ENCODE peak calls at places on chromosome 4, in nine cellular contexts. R is body of pancreas, H is BJ, S is neural progenitor cell, N is kidney epithelial cell, V is heart right ventricle, B is K562, C is psoas muscle, K is tibial artery. U is an unnamed sample. For H3K36me3, the result is how much of the 10 kb centered on the place peaks cover.

GRCh38 chr4:150006197-150006596 is 72.0 kb upstream of the DCLK2 start:
- DNase-seq in V (no peak), R (no peak), N (no peak), S (no peak), H (no peak), K (no peak), C (no peak), B (no peak), U (no peak)

GRCh38 chr4:174423257-174423944 is 98.9 kb downstream of the HPGD start:
- DNase-seq in N (peak), C (no peak), B (peak), K (no peak), V (peak), H (no peak), R (peak), S (no peak), U (peak)

GRCh38 chr4:602559-602942 is 22.8 kb upstream of the PDE6B start:
- DNase-seq in H (no peak), N (no peak), B (peak), K (no peak), S (peak), V (no peak), C (no peak), R (peak), U (no peak)

GRCh38 chr4:86840858-86841257 is 8.3 kb downstream of the SLC10A6 start:
- DNase-seq in S (no peak), V (no peak), N (no peak), R (no peak), K (no peak), B (no peak), H (no peak), C (no peak), U (no peak)

GRCh38 chr4:95547708-95548471 is 883 bp downstream of the UNC5C start:
- DNase-seq in H (no peak), V (peak), C (peak), B (no peak), R (no peak), K (peak), S (peak), N (no peak), U (no peak)

GRCh38 chr4:41257901-41258300 is 1.2 kb downstream of the UCHL1 start:
- DNase-seq in C (no peak), V (no peak), H (no peak), S (peak), N (no peak), B (no peak), R (no peak), K (no peak), U (no peak)

GRCh38 chr4:101192244-101192643 is 155.1 kb downstream of the PPP3CA start:
- DNase-seq in N (no peak), R (no peak), C (no peak), V (no peak), B (no peak), H (no peak), K (no peak), S (no peak), U (no peak)

GRCh38 chr4:39446842-39447573 is 11.7 kb downstream of the RPL9 start:
- DNase-seq in H (no peak), N (no peak), C (peak), K (peak), V (peak), S (peak), B (no peak), R (peak), U (peak)

GRCh38 chr4:25551608-25552007 is 104.0 kb upstream of the SLC34A2 start:
- DNase-seq in K (no peak), V (no peak), S (no peak), H (no peak), C (no peak), B (no peak), N (no peak), R (no peak), U (no peak)

GRCh38 chr4:12651876-12652275 is 832.3 kb downstream of the RAB28 start:
- DNase-seq in S (no peak), B (no peak), C (no peak), H (no peak), R (no peak), K (no peak), V (no peak), N (no peak), U (no peak)

GRCh38 chr4:186726440-186727148 is 2.9 kb upstream of the FAT1 start:
- DNase-seq in V (peak), R (peak), N (no peak), H (no peak), K (peak), S (peak), C (peak), B (peak), U (peak)

GRCh38 chr4:83250666-83251065 is 33.9 kb downstream of the COQ2 start:
- DNase-seq in V (no peak), B (no peak), S (peak), C (no peak), N (no peak), R (no peak), K (no peak), H (no peak), U (no peak)

GRCh38 chr4:48467891-48468290 is 15.3 kb upstream of the SLC10A4 start:
- DNase-seq in S (no peak), H (no peak), V (no peak), C (no peak), K (no peak), N (no peak), B (no peak), R (no peak), U (no peak)

GRCh38 chr4:11615601-11616000 is 186.9 kb upstream of the HS3ST1 start:
- DNase-seq in H (no peak), S (no peak), R (no peak), V (no peak), C (no peak), N (no peak), K (no peak), B (no peak), U (no peak)

GRCh38 chr4:37631551-37631950 is 54.6 kb downstream of the RELL1 start:
- DNase-seq in V (peak), C (no peak), K (no peak), N (no peak), H (no peak), R (peak), B (no peak), S (no peak), U (peak)

GRCh38 chr4:16674133-16674532 is 224.3 kb downstream of the LDB2 start:
- DNase-seq in B (no peak), V (no peak), R (no peak), C (no peak), K (no peak), H (no peak), N (no peak), S (no peak), U (no peak)

GRCh38 chr4:70183168-70183939 is 12.2 kb upstream of the ODAM start:
- DNase-seq in R (peak), H (no peak), K (no peak), B (peak), V (no peak), N (peak), C (no peak), S (peak), U (no peak)

GRCh38 chr4:11765849-11766453 is 337.3 kb upstream of the HS3ST1 start:
- DNase-seq in B (peak), N (no peak), K (no peak), V (peak), R (peak), H (no peak), C (no peak), S (peak), U (no peak)

GRCh38 chr4:59175588-59175987 is 2024.5 kb upstream of the ADGRL3 start:
- DNase-seq in V (no peak), R (no peak), K (no peak), S (no peak), H (no peak), B (no peak), N (no peak), C (no peak), U (no peak)

GRCh38 chr4:44056721-44057151 is 391.9 kb downstream of the KCTD8 start:
- DNase-seq in N (no peak), B (no peak), C (no peak), R (no peak), H (no peak), K (no peak), V (no peak), S (peak), U (no peak)

GRCh38 chr4:40316782-40317635 is 18.1 kb upstream of the CHRNA9 start:
- DNase-seq in N (peak), C (no peak), S (peak), K (peak), V (peak), H (peak), B (peak), R (peak), U (peak)

GRCh38 chr4:56689661-56690060 is 8.6 kb upstream of the HOPX start:
- DNase-seq in B (no peak), C (no peak), V (no peak), S (peak), R (no peak), H (no peak), N (no peak), K (no peak), U (no peak)

GRCh38 chr4:148289740-148290139 is 152.5 kb downstream of the NR3C2 start:
- DNase-seq in N (no peak), R (no peak), B (no peak), S (no peak), V (no peak), C (no peak), K (no peak), H (no peak), U (no peak)

GRCh38 chr4:22170353-22170752 is 221.8 kb upstream of the KCNIP4 start:
- DNase-seq in C (no peak), H (no peak), S (no peak), B (no peak), R (no peak), V (no peak), K (no peak), N (peak), U (no peak)

GRCh38 chr4:167897116-167897515 is 195.2 kb upstream of the ANXA10 start:
- DNase-seq in V (no peak), N (peak), R (peak), S (peak), K (no peak), H (peak), C (no peak), B (no peak), U (no peak)

GRCh38 chr4:123246085-123246484 is 150.5 kb upstream of the SPRY1 start:
- DNase-seq in B (no peak), C (no peak), V (no peak), S (no peak), H (no peak), K (no peak), R (no peak), N (no peak), U (no peak)

GRCh38 chr4:88159137-88159725 is 792 bp upstream of the ABCG2 start:
- DNase-seq in K (no peak), H (no peak), B (no peak), S (no peak), C (no peak), R (peak), V (peak), N (no peak), U (peak)

GRCh38 chr4:177250056-177250696 is 59.5 kb upstream of the NEIL3 start:
- DNase-seq in C (peak), K (peak), N (no peak), S (peak), V (peak), R (peak), H (no peak), B (peak), U (peak)

GRCh38 chr4:167100120-167100519 is 134.2 kb downstream of the SPOCK3 start:
- DNase-seq in V (no peak), C (no peak), B (no peak), H (no peak), R (no peak), K (no peak), S (peak), N (peak), U (no peak)

GRCh38 chr4:1209821-1210220 is 37.4 kb upstream of the SPON2 start:
- DNase-seq in B (no peak), S (no peak), H (peak), C (peak), K (peak), V (peak), R (peak), N (no peak), U (peak)

GRCh38 chr4:87465739-87466366 is 43.5 kb downstream of the NUDT9 start:
- DNase-seq in V (no peak), R (no peak), B (peak), K (no peak), S (peak), H (no peak), C (no peak), N (peak), U (no peak)

GRCh38 chr4:52200339-52200725 is 149.2 kb downstream of the SPATA18 start:
- DNase-seq in H (no peak), R (no peak), C (no peak), N (no peak), B (no peak), V (no peak), S (no peak), K (no peak), U (no peak)

GRCh38 chr4:148216866-148217814 is 225.1 kb downstream of the NR3C2 start:
- DNase-seq in C (no peak), B (no peak), N (no peak), V (no peak), S (no peak), H (no peak), R (peak), K (no peak), U (no peak)

GRCh38 chr4:17511041-17511949 is 595 bp downstream of the QDPR start:
- DNase-seq in S (peak), B (peak), C (peak), R (peak), H (no peak), V (peak), K (peak), N (no peak), U (peak)

GRCh38 chr4:118746251-118746919 is 61.2 kb downstream of the METTL14 start:
- DNase-seq in K (no peak), C (peak), B (no peak), S (no peak), V (peak), H (no peak), N (no peak), R (no peak), U (no peak)

GRCh38 chr4:118742050-118742449 is 56.9 kb downstream of the METTL14 start:
- DNase-seq in S (no peak), V (no peak), R (no peak), K (no peak), H (no peak), N (no peak), B (no peak), C (no peak), U (no peak)

GRCh38 chr4:118741456-118741855 is 56.3 kb downstream of the METTL14 start:
- DNase-seq in H (no peak), K (no peak), N (no peak), V (no peak), R (no peak), S (no peak), B (no peak), C (no peak), U (no peak)

GRCh38 chr4:118745357-118745756 is 60.2 kb downstream of the METTL14 start:
- DNase-seq in B (no peak), S (no peak), K (no peak), N (no peak), R (no peak), C (no peak), V (no peak), H (no peak), U (no peak)

GRCh38 chr4:118743867-118744266 is 58.7 kb downstream of the METTL14 start:
- DNase-seq in B (no peak), H (no peak), N (no peak), R (no peak), V (no peak), C (no peak), S (no peak), K (no peak), U (no peak)
- H3K36me3 ChIP-seq in B (under half), H (under half), N (under half), R (under half), V (under half), C (under half), S (under half), K (under half), U (under half)

GRCh38 chr4:102867278-102868152 is 1.3 kb upstream of the CISD2 start:
- DNase-seq in B (peak), K (no peak), V (no peak), C (no peak), S (no peak), H (no peak), N (no peak), R (no peak), U (no peak)

GRCh38 chr4:102871772-102872171 is 3.0 kb downstream of the CISD2 start:
- DNase-seq in S (no peak), N (no peak), K (no peak), V (no peak), B (peak), R (no peak), H (no peak), C (no peak), U (no peak)

GRCh38 chr4:102868782-102869568 is at the start of gene CISD2:
- DNase-seq in R (peak), C (peak), K (peak), B (peak), N (peak), H (peak), S (peak), V (peak), U (peak)

GRCh38 chr4:102869569-102870227 is 906 bp downstream of the CISD2 start:
- DNase-seq in N (no peak), K (no peak), C (no peak), B (no peak), H (no peak), R (peak), V (no peak), S (no peak), U (no peak)

DNA sequence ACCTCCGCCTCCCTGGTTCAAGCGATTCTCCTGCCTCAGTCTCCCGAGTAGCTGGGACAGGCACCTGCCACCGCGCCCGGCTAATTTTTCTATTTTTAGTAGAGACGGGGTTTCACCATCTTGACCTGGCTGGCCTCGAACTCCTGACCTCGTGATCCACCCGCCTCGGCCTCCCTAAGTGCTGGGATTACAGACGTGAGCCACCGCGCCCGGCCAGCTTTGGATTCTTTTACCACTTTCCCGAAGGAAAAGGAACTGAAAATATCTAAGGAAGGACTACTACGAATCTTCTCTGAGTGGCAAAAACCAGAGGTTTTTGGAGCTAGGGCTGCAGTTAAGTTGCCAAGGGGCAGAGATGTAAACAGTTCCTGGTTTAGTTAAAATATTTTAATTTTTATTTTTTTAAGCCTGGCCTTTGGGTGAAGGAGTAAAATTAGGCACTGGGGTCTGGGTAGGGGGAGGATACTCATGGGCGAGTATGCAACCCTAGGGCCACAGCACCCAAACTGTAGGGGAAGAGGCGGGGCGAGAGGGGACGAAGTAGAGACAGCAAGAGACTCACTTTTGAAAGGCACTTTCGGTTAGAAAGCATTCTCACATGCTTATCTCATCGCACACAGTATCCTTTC is 525 bp upstream of the CISD2 start:
- DNase-seq in R (peak), K (peak), N (no peak), S (no peak), B (peak), V (no peak), C (peak), H (no peak), U (peak)
- H3K4me3 ChIP-seq in R (peak), K (peak), N (peak), S (peak), B (peak), V (peak), C (peak), H (peak), U (peak)

DNA sequence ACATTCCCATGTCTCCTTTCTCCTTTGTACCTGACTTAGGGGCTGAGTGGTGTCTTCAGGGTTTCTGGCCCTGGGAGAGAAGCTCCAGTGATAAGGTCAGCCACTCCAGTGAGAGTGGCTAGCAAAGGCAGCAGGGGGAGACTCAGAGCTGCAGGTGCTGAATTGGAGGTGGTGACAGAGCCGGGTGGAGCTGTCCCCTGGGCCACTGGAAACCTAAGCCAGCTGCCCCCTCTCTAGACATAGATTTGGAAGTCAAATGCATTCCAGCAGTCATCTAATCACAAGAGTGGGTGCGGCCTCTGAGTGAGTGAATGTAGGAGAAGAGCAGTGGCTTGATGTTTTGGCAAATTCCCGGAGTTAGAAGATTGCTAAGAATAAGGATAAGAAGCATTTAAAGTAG is 28.5 kb downstream of the TRIM2 start:
- DNase-seq in K (no peak), N (no peak), R (peak), V (peak), H (no peak), C (no peak), S (peak), B (peak), U (peak)
- TF ChIP-seq CTCF in K (no peak), N (peak), R (peak), V (peak), H (peak), C (no peak), S (peak), B (peak), U (peak)

GRCh38 chr4:105273230-105273629 is 126.6 kb downstream of the TET2 start:
- DNase-seq in H (no peak), K (no peak), V (no peak), N (no peak), S (no peak), R (no peak), C (no peak), B (no peak), U (no peak)

GRCh38 chr4:105272002-105272401 is 125.3 kb downstream of the TET2 start:
- DNase-seq in H (no peak), B (no peak), K (no peak), S (no peak), N (no peak), V (no peak), C (no peak), R (no peak), U (no peak)

GRCh38 chr4:105274504-105274903 is 127.8 kb downstream of the TET2 start:
- DNase-seq in C (no peak), K (no peak), N (no peak), V (no peak), H (no peak), S (no peak), B (no peak), R (no peak), U (no peak)

GRCh38 chr4:105276361-105276760 is 129.7 kb downstream of the TET2 start:
- DNase-seq in B (no peak), V (no peak), S (no peak), K (no peak), R (no peak), C (no peak), H (no peak), N (no peak), U (no peak)

GRCh38 chr4:105274090-105274489 is 127.4 kb downstream of the TET2 start:
- DNase-seq in H (no peak), C (no peak), N (no peak), R (no peak), S (no peak), K (no peak), B (no peak), V (no peak), U (no peak)
- H3K36me3 ChIP-seq in H (under half), C (under half), N (under half), R (under half), S (under half), K (half or more), B (under half), V (under half), U (under half)